ENCODE peak calls at places on chromosomes 2 and 18, in six cellular contexts. One of them, this sample, is unnamed.
A peak's percentile ranks its signal among the peaks of the same experiment; 100 is the strongest.

GRCh38 chr2:236164201-236164982 is 3.8 kb downstream of the GBX2 start:
- DNase-seq in activated naive CD8-positive, alpha-beta T cell treated with anti-CD3 and anti-CD28 coated beads, Interleukin-2, amount 10 ng/mL, durations not matched to agents 7 days and 5 days: no peak
- DNase-seq in transverse colon: no peak
- DNase-seq in LHCN-M2: no peak
- DNase-seq in activated CD4-positive, alpha-beta T cell treated with anti-CD3 and anti-CD28 coated beads for 48 hours: peak; percentile 34
- DNase-seq in HT1080: no peak
- DNase-seq in this sample: no peak

GRCh38 chr18:46632401-46633089 is 24.5 kb downstream of the LOXHD1 start:
- DNase-seq in activated naive CD8-positive, alpha-beta T cell treated with anti-CD3 and anti-CD28 coated beads, Interleukin-2, amount 10 ng/mL, durations not matched to agents 7 days and 5 days: no peak
- DNase-seq in HT1080: peak; percentile 89
- DNase-seq in transverse colon: no peak
- DNase-seq in activated CD4-positive, alpha-beta T cell treated with anti-CD3 and anti-CD28 coated beads for 48 hours: no peak
- DNase-seq in LHCN-M2: peak; percentile 18
- DNase-seq in this sample: no peak

GRCh38 chr2:228654707-228655106 is 473.2 kb upstream of the SPHKAP start:
- DNase-seq in activated CD4-positive, alpha-beta T cell treated with anti-CD3 and anti-CD28 coated beads for 48 hours: no peak
- DNase-seq in transverse colon: no peak
- DNase-seq in HT1080: no peak
- DNase-seq in LHCN-M2: no peak
- DNase-seq in activated naive CD8-positive, alpha-beta T cell treated with anti-CD3 and anti-CD28 coated beads, Interleukin-2, amount 10 ng/mL, durations not matched to agents 7 days and 5 days: no peak
- DNase-seq in this sample: no peak

GRCh38 chr2:171433763-171434670 is at the start of the genes DCAF17 and METTL8:
- DNase-seq in activated CD4-positive, alpha-beta T cell treated with anti-CD3 and anti-CD28 coated beads for 48 hours: peak; percentile 96
- DNase-seq in HT1080: peak; percentile 99
- DNase-seq in LHCN-M2: peak; percentile 95
- DNase-seq in transverse colon: peak; percentile 97
- DNase-seq in activated naive CD8-positive, alpha-beta T cell treated with anti-CD3 and anti-CD28 coated beads, Interleukin-2, amount 10 ng/mL, durations not matched to agents 7 days and 5 days: peak; percentile 94
- DNase-seq in this sample: peak; percentile 96

GRCh38 chr2:200369886-200370285 is 63.4 kb downstream of the SPATS2L start:
- DNase-seq in transverse colon: no peak
- DNase-seq in activated naive CD8-positive, alpha-beta T cell treated with anti-CD3 and anti-CD28 coated beads, Interleukin-2, amount 10 ng/mL, durations not matched to agents 7 days and 5 days: no peak
- DNase-seq in HT1080: no peak
- DNase-seq in LHCN-M2: no peak
- DNase-seq in activated CD4-positive, alpha-beta T cell treated with anti-CD3 and anti-CD28 coated beads for 48 hours: no peak
- DNase-seq in this sample: no peak

GRCh38 chr2:1546023-1546591 is 132.8 kb downstream of the TPO start:
- DNase-seq in activated CD4-positive, alpha-beta T cell treated with anti-CD3 and anti-CD28 coated beads for 48 hours: peak; percentile 53
- DNase-seq in LHCN-M2: peak; percentile 45
- DNase-seq in transverse colon: peak; percentile 33
- DNase-seq in HT1080: peak; percentile 40
- DNase-seq in activated naive CD8-positive, alpha-beta T cell treated with anti-CD3 and anti-CD28 coated beads, Interleukin-2, amount 10 ng/mL, durations not matched to agents 7 days and 5 days: no peak
- DNase-seq in this sample: no peak

GRCh38 chr18:39271654-39272053 is 1706.1 kb upstream of the CELF4 start:
- DNase-seq in HT1080: no peak
- DNase-seq in activated naive CD8-positive, alpha-beta T cell treated with anti-CD3 and anti-CD28 coated beads, Interleukin-2, amount 10 ng/mL, durations not matched to agents 7 days and 5 days: no peak
- DNase-seq in activated CD4-positive, alpha-beta T cell treated with anti-CD3 and anti-CD28 coated beads for 48 hours: no peak
- DNase-seq in LHCN-M2: no peak
- DNase-seq in transverse colon: no peak
- DNase-seq in this sample: no peak

GRCh38 chr2:112811841-112812306 is 24.7 kb downstream of the IL1B start:
- DNase-seq in activated naive CD8-positive, alpha-beta T cell treated with anti-CD3 and anti-CD28 coated beads, Interleukin-2, amount 10 ng/mL, durations not matched to agents 7 days and 5 days: no peak
- DNase-seq in activated CD4-positive, alpha-beta T cell treated with anti-CD3 and anti-CD28 coated beads for 48 hours: peak; percentile 24
- DNase-seq in HT1080: peak; percentile 95
- DNase-seq in transverse colon: no peak
- DNase-seq in LHCN-M2: peak; percentile 39
- DNase-seq in this sample: no peak

GRCh38 chr2:119397196-119397595 is 30.4 kb downstream of the DBI start:
- DNase-seq in HT1080: no peak
- DNase-seq in activated naive CD8-positive, alpha-beta T cell treated with anti-CD3 and anti-CD28 coated beads, Interleukin-2, amount 10 ng/mL, durations not matched to agents 7 days and 5 days: no peak
- DNase-seq in activated CD4-positive, alpha-beta T cell treated with anti-CD3 and anti-CD28 coated beads for 48 hours: no peak
- DNase-seq in transverse colon: no peak
- DNase-seq in LHCN-M2: no peak
- DNase-seq in this sample: no peak

GRCh38 chr2:204108301-204108700 is 171.7 kb downstream of the ICOS start:
- DNase-seq in activated naive CD8-positive, alpha-beta T cell treated with anti-CD3 and anti-CD28 coated beads, Interleukin-2, amount 10 ng/mL, durations not matched to agents 7 days and 5 days: no peak
- DNase-seq in LHCN-M2: peak; percentile 9
- DNase-seq in transverse colon: no peak
- DNase-seq in activated CD4-positive, alpha-beta T cell treated with anti-CD3 and anti-CD28 coated beads for 48 hours: peak; percentile 61
- DNase-seq in HT1080: peak; percentile 37
- DNase-seq in this sample: no peak

GRCh38 chr2:238513346-238513745 is 86.6 kb downstream of the ASB1 start:
- DNase-seq in activated naive CD8-positive, alpha-beta T cell treated with anti-CD3 and anti-CD28 coated beads, Interleukin-2, amount 10 ng/mL, durations not matched to agents 7 days and 5 days: no peak
- DNase-seq in transverse colon: no peak
- DNase-seq in HT1080: peak; percentile 22
- DNase-seq in activated CD4-positive, alpha-beta T cell treated with anti-CD3 and anti-CD28 coated beads for 48 hours: peak; percentile 68
- DNase-seq in LHCN-M2: peak; percentile 48
- DNase-seq in this sample: no peak

GRCh38 chr2:224111576-224111975 is 72.5 kb upstream of the SERPINE2 start:
- DNase-seq in transverse colon: no peak
- DNase-seq in LHCN-M2: peak; percentile 73
- DNase-seq in activated CD4-positive, alpha-beta T cell treated with anti-CD3 and anti-CD28 coated beads for 48 hours: no peak
- DNase-seq in HT1080: peak; percentile 70
- DNase-seq in activated naive CD8-positive, alpha-beta T cell treated with anti-CD3 and anti-CD28 coated beads, Interleukin-2, amount 10 ng/mL, durations not matched to agents 7 days and 5 days: no peak
- DNase-seq in this sample: no peak

GRCh38 chr2:72765997-72766609 is 59.7 kb downstream of the EXOC6B start:
- DNase-seq in LHCN-M2: peak; percentile 17
- DNase-seq in activated naive CD8-positive, alpha-beta T cell treated with anti-CD3 and anti-CD28 coated beads, Interleukin-2, amount 10 ng/mL, durations not matched to agents 7 days and 5 days: no peak
- DNase-seq in HT1080: no peak
- DNase-seq in transverse colon: no peak
- DNase-seq in activated CD4-positive, alpha-beta T cell treated with anti-CD3 and anti-CD28 coated beads for 48 hours: no peak
- DNase-seq in this sample: no peak

GRCh38 chr18:37663446-37663845 is 97.8 kb upstream of the CELF4 start:
- DNase-seq in LHCN-M2: no peak
- DNase-seq in HT1080: no peak
- DNase-seq in transverse colon: no peak
- DNase-seq in activated naive CD8-positive, alpha-beta T cell treated with anti-CD3 and anti-CD28 coated beads, Interleukin-2, amount 10 ng/mL, durations not matched to agents 7 days and 5 days: no peak
- DNase-seq in activated CD4-positive, alpha-beta T cell treated with anti-CD3 and anti-CD28 coated beads for 48 hours: no peak
- DNase-seq in this sample: no peak

GRCh38 chr2:25276569-25277465 is 64.9 kb downstream of the DNMT3A start:
- DNase-seq in HT1080: no peak
- DNase-seq in activated CD4-positive, alpha-beta T cell treated with anti-CD3 and anti-CD28 coated beads for 48 hours: peak; percentile 86
- DNase-seq in transverse colon: peak; percentile 60
- DNase-seq in LHCN-M2: no peak
- DNase-seq in activated naive CD8-positive, alpha-beta T cell treated with anti-CD3 and anti-CD28 coated beads, Interleukin-2, amount 10 ng/mL, durations not matched to agents 7 days and 5 days: peak; percentile 93
- DNase-seq in this sample: no peak

GRCh38 chr2:216233281-216233995 is 124.3 kb downstream of the XRCC5 start:
- DNase-seq in HT1080: no peak
- DNase-seq in activated CD4-positive, alpha-beta T cell treated with anti-CD3 and anti-CD28 coated beads for 48 hours: no peak
- DNase-seq in LHCN-M2: no peak
- DNase-seq in transverse colon: no peak
- DNase-seq in activated naive CD8-positive, alpha-beta T cell treated with anti-CD3 and anti-CD28 coated beads, Interleukin-2, amount 10 ng/mL, durations not matched to agents 7 days and 5 days: no peak
- DNase-seq in this sample: no peak